ENCODE peak calls at places on chromosome 12, in seven cellular contexts. L is esophagus squamous epithelium; O is adipocyte; I is H9; D is CD8-positive, alpha-beta T cell; W is neural progenitor cell; J is left ventricle myocardium inferior. U is an unnamed sample. For H3K27me3 and H3K9me3, the result is how much of the 10 kb centered on the place peaks cover.

GRCh38 chr12:120247621-120248030 is 17.9 kb downstream of the PXN start:
- DNase-seq in L (no peak), J (no peak), W (no peak), D (no peak), I (no peak), O (peak), U (no peak)

GRCh38 chr12:79358716-79359341 is 331.9 kb downstream of the PAWR start:
- DNase-seq in W (no peak), D (no peak), I (no peak), J (no peak), O (no peak), L (no peak), U (no peak)

GRCh38 chr12:45732936-45733335 is 3.4 kb downstream of the ARID2 start:
- DNase-seq in L (no peak), D (no peak), W (no peak), I (no peak), J (no peak), O (peak), U (no peak)

GRCh38 chr12:503111-503761 is 43.5 kb downstream of the B4GALNT3 start:
- DNase-seq in I (peak), W (no peak), J (no peak), L (no peak), D (no peak), O (no peak), U (no peak)

GRCh38 chr12:91640021-91640420 is 457.4 kb upstream of the DCN start:
- DNase-seq in J (no peak), I (no peak), O (no peak), W (no peak), D (no peak), L (no peak), U (no peak)

GRCh38 chr12:72276212-72276865 is 4.2 kb downstream of the TRHDE start:
- DNase-seq in J (no peak), O (no peak), W (no peak), D (no peak), L (no peak), I (no peak), U (no peak)

GRCh38 chr12:104720346-104721064 is 237.6 kb downstream of the SLC41A2 start:
- DNase-seq in O (no peak), W (no peak), L (no peak), J (no peak), I (no peak), D (peak), U (peak)

GRCh38 chr12:11862794-11863193 is 207.9 kb upstream of the BCL2L14 start:
- DNase-seq in J (no peak), I (no peak), O (peak), D (no peak), W (no peak), L (no peak), U (no peak)

GRCh38 chr12:119227292-119227691 is 48.6 kb downstream of the HSPB8 start:
- DNase-seq in J (no peak), D (no peak), I (no peak), L (no peak), W (no peak), O (no peak), U (no peak)

GRCh38 chr12:29591140-29592020 is 93.9 kb upstream of the OVCH1 start:
- DNase-seq in D (no peak), W (peak), L (no peak), I (peak), J (no peak), O (peak), U (no peak)

DNA sequence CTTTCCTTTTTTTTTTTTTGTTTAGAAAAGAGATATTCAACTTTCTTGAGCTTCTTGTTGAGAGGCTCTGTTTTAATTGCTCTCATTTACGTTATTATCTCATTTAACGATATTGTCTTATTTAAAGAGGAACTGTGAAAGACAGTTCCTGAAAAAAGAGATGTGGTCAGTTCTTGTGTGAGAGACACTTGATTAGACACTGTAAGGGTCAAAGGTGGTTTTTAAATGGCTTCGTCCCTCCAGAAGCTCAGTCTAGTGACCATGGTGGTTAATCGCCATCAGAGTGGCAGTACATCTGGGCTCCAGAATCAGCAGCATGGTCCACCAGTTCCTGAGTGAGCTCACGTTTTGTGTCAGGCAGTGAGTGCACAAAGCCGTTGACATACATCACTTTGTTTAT is 57.9 kb upstream of the KCNA5 start:
- DNase-seq in J (no peak), W (no peak), L (no peak), I (no peak), D (no peak), O (no peak), U (no peak)
- H3K27me3 ChIP-seq in J (half or more), W (under half), L (under half), I (under half), D (under half), O (under half), U (under half)

DNA sequence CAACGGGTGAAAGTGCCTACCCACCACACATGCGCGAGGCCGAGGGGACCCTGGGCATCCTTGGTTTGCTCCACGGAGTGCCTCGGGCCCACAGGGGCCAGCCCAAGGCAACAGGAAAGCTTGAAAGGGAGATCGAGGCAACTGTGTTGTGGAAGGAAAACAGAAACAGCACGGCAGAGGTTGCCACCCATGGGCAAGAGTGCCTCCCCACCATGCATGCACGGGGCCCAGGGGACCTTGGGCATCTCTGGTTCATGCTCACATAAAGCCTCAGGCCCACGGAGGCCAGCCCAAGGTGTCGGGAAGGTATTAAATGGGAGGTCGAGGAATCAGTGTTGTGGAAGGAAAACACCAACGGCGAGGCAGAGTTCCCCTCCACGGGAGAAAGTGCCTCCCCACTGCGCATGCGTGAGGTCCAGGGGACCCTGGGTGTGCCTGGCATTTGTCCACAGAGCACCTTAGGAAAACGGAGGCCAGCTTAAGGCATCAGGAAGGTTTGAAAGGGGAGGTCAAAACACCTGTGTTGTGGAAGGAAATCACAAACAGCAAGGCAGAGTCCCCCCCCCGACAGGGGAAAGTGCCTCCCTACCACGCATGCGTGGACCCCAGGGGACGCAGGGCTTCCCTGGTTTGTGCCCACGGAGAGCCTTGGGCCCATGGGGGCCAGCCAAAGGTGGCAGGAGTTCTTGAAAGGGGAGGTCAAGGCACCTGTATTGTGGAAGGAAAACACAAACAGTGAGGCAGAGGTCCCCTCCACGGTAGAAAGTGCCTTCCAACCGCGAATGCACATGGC is 367.3 kb downstream of the ALG10 start:
- DNase-seq in W (no peak), I (no peak), L (no peak), O (no peak), D (no peak), J (no peak), U (no peak)
- H3K9me3 ChIP-seq in W (under half), I (half or more), L (under half), O (under half), D (under half), J (half or more), U (half or more)

GRCh38 chr12:52198454-52199215 is 6.8 kb upstream of the KRT80 start:
- DNase-seq in J (no peak), O (no peak), L (no peak), W (no peak), D (no peak), I (no peak), U (no peak)
- H3K27me3 ChIP-seq in J (under half), O (under half), L (under half), W (under half), D (under half), I (under half), U (under half)

DNA sequence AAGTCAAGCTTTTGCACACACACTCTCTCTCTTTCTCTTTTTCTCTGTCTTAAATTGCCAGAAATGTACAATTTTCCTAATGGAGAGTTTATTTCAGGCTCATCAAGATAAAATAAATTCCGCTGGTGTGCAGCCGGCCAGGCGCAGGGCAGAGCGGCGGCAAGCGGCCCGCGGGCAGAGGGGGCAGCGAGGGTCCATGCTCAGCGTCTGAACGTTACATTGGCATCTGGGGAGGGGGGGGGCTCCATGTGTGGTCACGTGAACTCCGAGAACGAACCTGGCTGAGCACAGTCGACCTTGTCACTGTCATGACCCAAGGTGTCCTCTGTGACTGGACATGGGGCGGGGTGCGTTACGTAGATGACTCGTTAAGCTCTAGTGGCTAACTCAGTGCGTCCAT is 23.8 kb upstream of the FZD10 start:
- DNase-seq in D (no peak), I (no peak), J (no peak), O (no peak), L (no peak), W (no peak), U (no peak)
- H3K9me3 ChIP-seq in D (under half), I (under half), J (under half), O (under half), L (under half), W (under half), U (under half)

GRCh38 chr12:49540229-49541139 is 1.7 kb downstream of the KCNH3 start:
- DNase-seq in W (no peak), D (peak), O (no peak), L (no peak), J (no peak), I (no peak), U (no peak)
- H3K27me3 ChIP-seq in W (half or more), D (under half), O (half or more), L (under half), J (half or more), I (half or more), U (under half)

GRCh38 chr12:44034916-44035315 is 199.0 kb downstream of the TMEM117 start:
- DNase-seq in J (no peak), W (no peak), L (no peak), I (no peak), O (no peak), D (no peak), U (no peak)
- H3K9me3 ChIP-seq in J (under half), W (under half), L (under half), I (under half), O (under half), D (under half), U (under half)

DNA sequence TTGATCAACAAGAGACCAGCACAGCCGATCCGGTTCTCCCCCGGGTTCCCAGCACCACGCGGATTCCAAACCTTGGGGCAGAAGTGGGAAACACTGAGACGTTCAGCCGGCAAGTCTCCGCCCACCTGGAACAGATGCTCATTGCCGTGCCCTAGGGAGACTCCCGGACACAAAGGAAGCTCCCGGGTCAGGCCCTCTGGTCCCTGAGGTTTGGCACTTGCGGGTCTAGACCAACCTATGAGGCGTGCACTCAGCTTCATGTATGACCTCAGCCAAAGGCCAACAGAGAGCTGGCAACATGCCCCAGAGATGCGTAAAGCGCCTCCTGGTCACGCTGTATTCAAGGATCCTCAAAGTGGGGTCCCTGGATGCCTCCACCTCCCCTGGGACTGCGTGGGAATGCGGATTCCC is 2.5 kb downstream of the RIMBP2 start:
- DNase-seq in W (no peak), O (no peak), D (no peak), J (no peak), L (no peak), I (peak), U (no peak)
- H3K27me3 ChIP-seq in W (half or more), O (under half), D (under half), J (half or more), L (under half), I (under half), U (under half)